ENCODE peak calls at places on chromosomes 4 and X, in five cellular contexts. One of them, this sample, is unnamed.

GRCh38 chr4:87068591-87069021 is 133.8 kb downstream of the AFF1 start:
- DNase-seq in IMR-90: no peak
- DNase-seq in AG09319: no peak
- DNase-seq in upper lobe of left lung: no peak
- DNase-seq in pancreas: no peak
- DNase-seq in this sample: no peak

GRCh38 chr4:62256469-62256868 is 1056.3 kb downstream of the ADGRL3 start:
- DNase-seq in IMR-90: no peak
- DNase-seq in AG09319: no peak
- DNase-seq in upper lobe of left lung: no peak
- DNase-seq in pancreas: no peak
- DNase-seq in this sample: no peak

GRCh38 chrX:40962793-40963407 is 122.3 kb upstream of the USP9X start:
- DNase-seq in IMR-90: no peak
- DNase-seq in AG09319: no peak
- DNase-seq in upper lobe of left lung: no peak
- DNase-seq in pancreas: no peak
- DNase-seq in this sample: no peak

GRCh38 chr4:163875327-163875726 is 380.8 kb downstream of the TMA16 start:
- DNase-seq in IMR-90: no peak
- DNase-seq in AG09319: no peak
- DNase-seq in upper lobe of left lung: no peak
- DNase-seq in pancreas: no peak
- DNase-seq in this sample: no peak

GRCh38 chrX:40628506-40628905 is 5.3 kb downstream of the MPC1L start:
- DNase-seq in IMR-90: no peak
- DNase-seq in AG09319: no peak
- DNase-seq in upper lobe of left lung: no peak
- DNase-seq in pancreas: no peak
- DNase-seq in this sample: no peak

GRCh38 chr4:114615435-114615834 is 16.8 kb downstream of the UGT8 start:
- DNase-seq in IMR-90: no peak
- DNase-seq in AG09319: no peak
- DNase-seq in upper lobe of left lung: no peak
- DNase-seq in pancreas: peak
- DNase-seq in this sample: no peak

GRCh38 chr4:168604496-168605373 is 107.9 kb downstream of the PALLD start:
- DNase-seq in IMR-90: peak
- DNase-seq in AG09319: no peak
- DNase-seq in upper lobe of left lung: no peak
- DNase-seq in pancreas: no peak
- DNase-seq in this sample: no peak

GRCh38 chr4:107247738-107248137 is 211.6 kb upstream of the DKK2 start:
- DNase-seq in IMR-90: no peak
- DNase-seq in AG09319: no peak
- DNase-seq in upper lobe of left lung: no peak
- DNase-seq in pancreas: no peak
- DNase-seq in this sample: no peak

GRCh38 chr4:111952708-111953107 is 192.5 kb upstream of the FAM241A start:
- DNase-seq in IMR-90: no peak
- DNase-seq in AG09319: no peak
- DNase-seq in upper lobe of left lung: no peak
- DNase-seq in pancreas: no peak
- DNase-seq in this sample: no peak

GRCh38 chr4:98958065-98958464 is 29.1 kb upstream of the EIF4E start:
- DNase-seq in IMR-90: no peak
- DNase-seq in AG09319: no peak
- DNase-seq in upper lobe of left lung: no peak
- DNase-seq in pancreas: no peak
- DNase-seq in this sample: no peak

GRCh38 chr4:52750819-52751348 is 341 bp downstream of the ERVMER34-1 start:
- DNase-seq in IMR-90: no peak
- DNase-seq in AG09319: no peak
- DNase-seq in upper lobe of left lung: no peak
- DNase-seq in pancreas: peak
- DNase-seq in this sample: peak

GRCh38 chrX:34656842-34657780 is at the start of gene TMEM47:
- DNase-seq in IMR-90: peak
- DNase-seq in AG09319: peak
- DNase-seq in upper lobe of left lung: peak
- DNase-seq in pancreas: peak
- DNase-seq in this sample: no peak

GRCh38 chr4:74453037-74453635 is 8.2 kb downstream of the AREG start:
- DNase-seq in IMR-90: no peak
- DNase-seq in AG09319: no peak
- DNase-seq in upper lobe of left lung: no peak
- DNase-seq in pancreas: no peak
- DNase-seq in this sample: no peak

GRCh38 chr4:7798215-7798995 is 141.3 kb downstream of the AFAP1 start:
- DNase-seq in IMR-90: peak
- DNase-seq in AG09319: no peak
- DNase-seq in upper lobe of left lung: no peak
- DNase-seq in pancreas: no peak
- DNase-seq in this sample: no peak

GRCh38 chrX:49220100-49220499 is 13.0 kb downstream of the CACNA1F start:
- DNase-seq in IMR-90: no peak
- DNase-seq in AG09319: no peak
- DNase-seq in upper lobe of left lung: no peak
- DNase-seq in pancreas: no peak
- DNase-seq in this sample: no peak

GRCh38 chrX:44071847-44072545 is 98.8 kb upstream of the NDP start:
- DNase-seq in IMR-90: peak
- DNase-seq in AG09319: no peak
- DNase-seq in upper lobe of left lung: no peak
- DNase-seq in pancreas: no peak
- DNase-seq in this sample: no peak

GRCh38 chr4:164383187-164384181 is 370.4 kb upstream of the SMIM31 start:
- DNase-seq in IMR-90: peak
- DNase-seq in AG09319: no peak
- DNase-seq in upper lobe of left lung: no peak
- DNase-seq in pancreas: no peak
- DNase-seq in this sample: no peak

GRCh38 chrX:39627257-39627656 is 470.5 kb downstream of the BCOR start:
- DNase-seq in IMR-90: no peak
- DNase-seq in AG09319: no peak
- DNase-seq in upper lobe of left lung: no peak
- DNase-seq in pancreas: no peak
- DNase-seq in this sample: no peak

GRCh38 chrX:123906557-123907316 is 46.9 kb downstream of the XIAP start:
- DNase-seq in IMR-90: no peak
- DNase-seq in AG09319: no peak
- DNase-seq in upper lobe of left lung: no peak
- DNase-seq in pancreas: no peak
- DNase-seq in this sample: no peak

GRCh38 chr4:5988086-5988845 is 30.0 kb downstream of the C4orf50 start:
- DNase-seq in IMR-90: no peak
- DNase-seq in AG09319: no peak
- DNase-seq in upper lobe of left lung: no peak
- DNase-seq in pancreas: no peak
- DNase-seq in this sample: no peak

GRCh38 chr4:150436598-150437370 is 145.2 kb upstream of the MAB21L2 start:
- DNase-seq in IMR-90: no peak
- DNase-seq in AG09319: no peak
- DNase-seq in upper lobe of left lung: no peak
- DNase-seq in pancreas: no peak
- DNase-seq in this sample: no peak

GRCh38 chr4:100742045-100742444 is 224.2 kb upstream of the EMCN start:
- DNase-seq in IMR-90: peak
- DNase-seq in AG09319: no peak
- DNase-seq in upper lobe of left lung: no peak
- DNase-seq in pancreas: no peak
- DNase-seq in this sample: no peak

GRCh38 chr4:42523066-42523718 is 125.9 kb downstream of the SHISA3 start:
- DNase-seq in IMR-90: no peak
- DNase-seq in AG09319: no peak
- DNase-seq in upper lobe of left lung: no peak
- DNase-seq in pancreas: no peak
- DNase-seq in this sample: no peak

GRCh38 chrX:119885554-119886428 is 9.9 kb upstream of the AKAP14 start:
- DNase-seq in IMR-90: peak
- DNase-seq in AG09319: no peak
- DNase-seq in upper lobe of left lung: no peak
- DNase-seq in pancreas: no peak
- DNase-seq in this sample: no peak

GRCh38 chr4:153079824-153080486 is 124.3 kb upstream of the TRIM2 start:
- DNase-seq in IMR-90: no peak
- DNase-seq in AG09319: no peak
- DNase-seq in upper lobe of left lung: no peak
- DNase-seq in pancreas: no peak
- DNase-seq in this sample: no peak

GRCh38 chr4:104829761-104830160 is 316.9 kb upstream of the TET2 start:
- DNase-seq in IMR-90: no peak
- DNase-seq in AG09319: no peak
- DNase-seq in upper lobe of left lung: no peak
- DNase-seq in pancreas: no peak
- DNase-seq in this sample: no peak

GRCh38 chr4:86033171-86033570 is 326.7 kb downstream of the MAPK10 start:
- DNase-seq in IMR-90: peak
- DNase-seq in AG09319: peak
- DNase-seq in upper lobe of left lung: peak
- DNase-seq in pancreas: no peak
- DNase-seq in this sample: no peak

GRCh38 chr4:184473515-184474260 is 662 bp downstream of the IRF2 start:
- DNase-seq in IMR-90: peak
- DNase-seq in AG09319: no peak
- DNase-seq in upper lobe of left lung: peak
- DNase-seq in pancreas: peak
- DNase-seq in this sample: peak

GRCh38 chr4:2804973-2805501 is 12.2 kb downstream of the SH3BP2 start:
- DNase-seq in IMR-90: no peak
- DNase-seq in AG09319: no peak
- DNase-seq in upper lobe of left lung: peak
- DNase-seq in pancreas: no peak
- DNase-seq in this sample: no peak

GRCh38 chr4:87213425-87213824 is 7.0 kb downstream of the KLHL8 start:
- DNase-seq in IMR-90: peak
- DNase-seq in AG09319: no peak
- DNase-seq in upper lobe of left lung: no peak
- DNase-seq in pancreas: no peak
- DNase-seq in this sample: no peak

GRCh38 chr4:11418610-11419009 is 10.1 kb downstream of the HS3ST1 start:
- DNase-seq in IMR-90: peak
- DNase-seq in AG09319: no peak
- DNase-seq in upper lobe of left lung: no peak
- DNase-seq in pancreas: no peak
- DNase-seq in this sample: no peak
- TF ChIP-seq CTCF in IMR-90: no peak
- TF ChIP-seq CTCF in AG09319: no peak
- TF ChIP-seq CTCF in upper lobe of left lung: no peak
- TF ChIP-seq CTCF in pancreas: no peak
- TF ChIP-seq CTCF in this sample: no peak

GRCh38 chr4:92451792-92452191 is 148.0 kb downstream of the GRID2 start:
- DNase-seq in IMR-90: no peak
- DNase-seq in AG09319: no peak
- DNase-seq in upper lobe of left lung: no peak
- DNase-seq in pancreas: no peak
- DNase-seq in this sample: no peak

GRCh38 chr4:92455956-92456355 is 152.2 kb downstream of the GRID2 start:
- DNase-seq in IMR-90: no peak
- DNase-seq in AG09319: no peak
- DNase-seq in upper lobe of left lung: no peak
- DNase-seq in pancreas: no peak
- DNase-seq in this sample: no peak

GRCh38 chr4:92450694-92451093 is 146.9 kb downstream of the GRID2 start:
- DNase-seq in IMR-90: no peak
- DNase-seq in AG09319: no peak
- DNase-seq in upper lobe of left lung: no peak
- DNase-seq in pancreas: no peak
- DNase-seq in this sample: no peak

GRCh38 chr4:92455329-92455839 is 151.6 kb downstream of the GRID2 start:
- DNase-seq in IMR-90: no peak
- DNase-seq in AG09319: no peak
- DNase-seq in upper lobe of left lung: no peak
- DNase-seq in pancreas: no peak
- DNase-seq in this sample: no peak
- TF ChIP-seq CTCF in IMR-90: no peak
- TF ChIP-seq CTCF in AG09319: no peak
- TF ChIP-seq CTCF in upper lobe of left lung: no peak
- TF ChIP-seq CTCF in pancreas: no peak
- TF ChIP-seq CTCF in this sample: no peak

GRCh38 chrX:145394344-145394743 is 147.0 kb downstream of the SPANXN1 start:
- DNase-seq in IMR-90: no peak
- DNase-seq in AG09319: no peak
- DNase-seq in upper lobe of left lung: no peak
- DNase-seq in pancreas: no peak
- DNase-seq in this sample: no peak

GRCh38 chrX:145396612-145397011 is 149.3 kb downstream of the SPANXN1 start:
- DNase-seq in IMR-90: no peak
- DNase-seq in AG09319: no peak
- DNase-seq in upper lobe of left lung: no peak
- DNase-seq in pancreas: no peak
- DNase-seq in this sample: no peak

DNA sequence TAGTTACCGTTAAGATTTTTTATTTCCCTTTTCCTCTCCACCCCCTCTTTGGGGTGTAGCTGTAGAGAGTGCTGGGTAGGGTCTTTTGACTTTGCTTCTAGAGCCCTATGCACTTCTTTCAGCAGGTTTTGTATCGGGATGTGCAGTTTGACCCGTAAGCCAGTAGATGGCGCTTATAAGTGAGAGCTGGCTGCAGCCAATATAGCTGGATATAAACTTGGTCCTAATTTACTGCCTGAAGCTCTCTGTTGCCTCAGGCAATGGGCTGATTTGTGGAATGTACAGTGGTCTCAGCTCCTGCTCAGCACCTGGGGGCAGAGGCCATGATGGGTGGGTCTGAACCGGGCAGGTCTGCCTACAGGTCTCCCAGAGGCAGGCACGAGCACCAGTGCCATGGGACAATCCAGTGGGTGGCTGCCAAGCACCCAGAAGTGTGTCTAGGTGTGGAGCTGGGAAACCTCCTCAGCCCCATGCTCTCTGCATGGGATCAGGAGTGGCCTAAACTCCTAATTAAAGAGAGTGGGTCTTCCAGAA is 146.5 kb downstream of the SPANXN1 start:
- DNase-seq in IMR-90: no peak
- DNase-seq in AG09319: no peak
- DNase-seq in upper lobe of left lung: no peak
- DNase-seq in pancreas: no peak
- DNase-seq in this sample: no peak
- TF ChIP-seq CTCF in IMR-90: no peak
- TF ChIP-seq CTCF in AG09319: no peak
- TF ChIP-seq CTCF in upper lobe of left lung: peak
- TF ChIP-seq CTCF in pancreas: no peak
- TF ChIP-seq CTCF in this sample: no peak

GRCh38 chrX:4265036-4265435 is 551.6 kb upstream of the PRKX start:
- DNase-seq in IMR-90: no peak
- DNase-seq in AG09319: no peak
- DNase-seq in upper lobe of left lung: no peak
- DNase-seq in pancreas: no peak
- DNase-seq in this sample: no peak

GRCh38 chrX:4268676-4269075 is 555.2 kb upstream of the PRKX start:
- DNase-seq in IMR-90: no peak
- DNase-seq in AG09319: no peak
- DNase-seq in upper lobe of left lung: no peak
- DNase-seq in pancreas: no peak
- DNase-seq in this sample: no peak

GRCh38 chrX:4263005-4263404 is 549.6 kb upstream of the PRKX start:
- DNase-seq in IMR-90: no peak
- DNase-seq in AG09319: no peak
- DNase-seq in upper lobe of left lung: no peak
- DNase-seq in pancreas: no peak
- DNase-seq in this sample: no peak
- TF ChIP-seq CTCF in IMR-90: no peak
- TF ChIP-seq CTCF in AG09319: no peak
- TF ChIP-seq CTCF in upper lobe of left lung: no peak
- TF ChIP-seq CTCF in pancreas: peak
- TF ChIP-seq CTCF in this sample: no peak